ENCODE peak calls at places on chromosomes 4 and X, in ten cellular contexts. M is stimulated activated CD8-positive, alpha-beta memory T cell treated with anti-CD3 and anti-CD28 coated beads, Interleukin-7, amount 100 ng/mL, for 24 hours; K is CD4-positive, alpha-beta T cell; S is iris pigment epithelial cell; L is NCI-H1105 treated with DMSO at 0.1 percent for 48 hours; Z is cardiac muscle cell; G is IMR-90; N is A549; F is ureter; I is tibial nerve. D is an unnamed sample.
A peak's percentile ranks its signal among the peaks of the same experiment; 100 is the strongest.

GRCh38 chr4:147362868-147363440 is 117.9 kb upstream of the EDNRA start:
- DNase-seq in M (no peak), K (no peak), S (peak; percentile 78), L (peak; percentile 87), Z (peak; percentile 88), G (peak; percentile 77), N (no peak), F (peak; percentile 64), I (peak; percentile 46), D (no peak)

GRCh38 chr4:36227913-36228312 is 16.4 kb downstream of the ARAP2 start:
- DNase-seq in M (no peak), K (no peak), S (no peak), L (no peak), Z (no peak), G (no peak), N (no peak), F (no peak), I (no peak), D (no peak)

GRCh38 chr4:139575072-139575471 is 19.1 kb upstream of the SETD7 start:
- DNase-seq in M (no peak), K (no peak), S (no peak), L (no peak), Z (no peak), G (no peak), N (no peak), F (no peak), I (no peak), D (no peak)

GRCh38 chrX:135421932-135422809 is at the start of gene SMIM10L2A:
- DNase-seq in M (no peak), K (no peak), S (no peak), L (no peak), Z (no peak), G (no peak), N (no peak), F (no peak), I (no peak), D (no peak)

GRCh38 chr4:39514888-39515401 is 12.3 kb downstream of the UGDH start:
- DNase-seq in M (no peak), K (no peak), S (peak; percentile 49), L (no peak), Z (no peak), G (peak; percentile 66), N (peak; percentile 96), F (no peak), I (no peak), D (peak; percentile 99)

GRCh38 chrX:112527903-112528302 is 151.8 kb downstream of the LHFPL1 start:
- DNase-seq in M (no peak), K (no peak), S (no peak), L (no peak), Z (no peak), G (no peak), N (no peak), F (no peak), I (no peak), D (no peak)

GRCh38 chr4:174714393-174715211 is 114.4 kb downstream of the GLRA3 start:
- DNase-seq in M (no peak), K (no peak), S (peak; percentile 72), L (peak; percentile 15), Z (peak; percentile 76), G (peak; percentile 7), N (peak; percentile 73), F (no peak), I (no peak), D (peak; percentile 17)

GRCh38 chr4:186081202-186081807 is 12.3 kb downstream of the TLR3 start:
- DNase-seq in M (no peak), K (no peak), S (no peak), L (no peak), Z (no peak), G (no peak), N (no peak), F (no peak), I (no peak), D (no peak)

GRCh38 chr4:48290146-48290772 is 20.6 kb upstream of the TEC start:
- DNase-seq in M (no peak), K (no peak), S (peak; percentile 18), L (peak; percentile 1), Z (peak; percentile 33), G (no peak), N (peak; percentile 39), F (no peak), I (no peak), D (peak; percentile 19)

GRCh38 chrX:73785493-73785892 is 222.5 kb downstream of the CHIC1 start:
- DNase-seq in M (no peak), K (no peak), S (no peak), L (no peak), Z (no peak), G (no peak), N (no peak), F (no peak), I (no peak), D (no peak)

GRCh38 chrX:153981771-153982533 is 9.4 kb downstream of the TMEM187 start:
- DNase-seq in M (no peak), K (peak; percentile 61), S (peak; percentile 71), L (no peak), Z (no peak), G (no peak), N (no peak), F (no peak), I (peak; percentile 46), D (no peak)

GRCh38 chr4:145887241-145887964 is 51.2 kb downstream of the ZNF827 start:
- DNase-seq in M (no peak), K (no peak), S (peak; percentile 81), L (no peak), Z (peak; percentile 74), G (peak; percentile 75), N (no peak), F (no peak), I (no peak), D (no peak)

GRCh38 chrX:8037593-8038348 is 110.6 kb upstream of the PNPLA4 start:
- DNase-seq in M (no peak), K (no peak), S (no peak), L (no peak), Z (peak; percentile 25), G (no peak), N (no peak), F (no peak), I (no peak), D (no peak)

GRCh38 chrX:121958886-121959285 is 911.5 kb downstream of the GLUD2 start:
- DNase-seq in M (no peak), K (no peak), S (peak; percentile 44), L (no peak), Z (peak; percentile 9), G (no peak), N (no peak), F (no peak), I (no peak), D (no peak)

GRCh38 chr4:26717332-26717731 is 133.4 kb downstream of the TBC1D19 start:
- DNase-seq in M (no peak), K (no peak), S (peak; percentile 73), L (no peak), Z (peak; percentile 66), G (peak; percentile 92), N (no peak), F (no peak), I (no peak), D (no peak)

GRCh38 chr4:122104184-122104583 is 47.9 kb upstream of the BLTP1 start:
- DNase-seq in M (no peak), K (no peak), S (no peak), L (no peak), Z (no peak), G (peak; percentile 35), N (no peak), F (no peak), I (no peak), D (no peak)

GRCh38 chrX:88886908-88887307 is 139.9 kb downstream of the CPXCR1 start:
- DNase-seq in M (no peak), K (no peak), S (no peak), L (no peak), Z (no peak), G (no peak), N (peak; percentile 38), F (no peak), I (no peak), D (peak; percentile 68)

GRCh38 chrX:121121021-121121420 is 73.6 kb downstream of the GLUD2 start:
- DNase-seq in M (no peak), K (no peak), S (no peak), L (no peak), Z (no peak), G (no peak), N (no peak), F (no peak), I (no peak), D (no peak)

GRCh38 chr4:150256841-150257273 is 178.6 kb downstream of the DCLK2 start:
- DNase-seq in M (no peak), K (no peak), S (no peak), L (no peak), Z (no peak), G (no peak), N (no peak), F (peak; percentile 52), I (no peak), D (peak; percentile 53)

D was measured in HepG2.